ENCODE peak calls at places on chromosomes 13 and 19, in five cellular contexts. X, D, W, M and Z are unnamed samples.

GRCh38 chr13:41456768-41457588 is at the start of gene RGCC:
- DNase-seq in M (peak; percentile 30), X (no peak), D (peak; percentile 72), W (peak; percentile 36), Z (peak; percentile 83)

GRCh38 chr13:113537205-113537604 is 46.7 kb upstream of the DCUN1D2 start:
- DNase-seq in M (no peak), X (no peak), W (no peak), D (no peak), Z (no peak)

GRCh38 chr19:8526345-8527062 is 12.5 kb upstream of the ZNF414 start:
- DNase-seq in D (peak; percentile 92), W (peak; percentile 67), M (peak; percentile 87), X (no peak), Z (peak; percentile 97)

GRCh38 chr13:106230450-106230849 is 305.0 kb downstream of the EFNB2 start:
- DNase-seq in D (no peak), M (no peak), X (no peak), W (no peak), Z (no peak)

GRCh38 chr19:7395360-7395781 is 46.6 kb downstream of the ARHGEF18 start:
- DNase-seq in W (no peak), X (no peak), M (no peak), D (peak; percentile 15), Z (no peak)

GRCh38 chr13:20980899-20981298 is 78.4 kb upstream of the XPO4 start:
- DNase-seq in X (no peak), W (no peak), D (no peak), M (no peak), Z (no peak)

GRCh38 chr19:53649746-53650593 is 18.2 kb downstream of the DPRX start:
- DNase-seq in D (no peak), M (no peak), X (no peak), W (no peak), Z (no peak)

GRCh38 chr13:109885235-109885634 is 98.9 kb upstream of the IRS2 start:
- DNase-seq in X (no peak), D (no peak), M (no peak), W (no peak), Z (no peak)

GRCh38 chr19:45467115-45467455 is 711 bp upstream of the FOSB start:
- DNase-seq in X (no peak), M (no peak), D (peak; percentile 40), W (no peak), Z (peak; percentile 47)

GRCh38 chr13:99339736-99340392 is 32.7 kb upstream of the GPR183 start:
- DNase-seq in M (no peak), D (peak; percentile 69), X (no peak), W (no peak), Z (no peak)

GRCh38 chr13:82088781-82089180 is 1747.9 kb upstream of the SPRY2 start:
- DNase-seq in D (no peak), M (no peak), W (no peak), X (no peak), Z (no peak)

GRCh38 chr13:104740616-104741222 is 1674.5 kb upstream of the SLC10A2 start:
- DNase-seq in X (no peak), W (no peak), M (no peak), D (no peak), Z (no peak)

GRCh38 chr19:16018106-16018755 is 58.1 kb upstream of the TPM4 start:
- DNase-seq in X (no peak), M (no peak), D (no peak), W (no peak), Z (no peak)

GRCh38 chr19:41862445-41862986 is 2.5 kb downstream of the RPS19 start:
- DNase-seq in D (no peak), W (no peak), X (no peak), M (no peak), Z (no peak)

GRCh38 chr13:32426981-32427851 is 714 bp downstream of the N4BP2L1 start:
- DNase-seq in M (no peak), D (no peak), X (no peak), W (peak; percentile 3), Z (peak; percentile 91)

GRCh38 chr13:97125051-97125809 is 96.9 kb upstream of the MBNL2 start:
- DNase-seq in W (no peak), M (peak; percentile 17), D (peak; percentile 20), X (peak; percentile 63), Z (peak; percentile 44)

GRCh38 chr19:48510421-48511268 is 990 bp downstream of the LMTK3 start:
- DNase-seq in X (no peak), W (no peak), M (no peak), D (peak; percentile 77), Z (peak; percentile 92)

GRCh38 chr13:102039264-102039663 is 362.6 kb downstream of the FGF14 start:
- DNase-seq in W (no peak), D (no peak), X (no peak), M (no peak), Z (no peak)

GRCh38 chr19:2544576-2545415 is 68.9 kb downstream of the GADD45B start:
- DNase-seq in X (no peak), W (no peak), M (no peak), D (no peak), Z (no peak)

GRCh38 chr19:2547721-2548120 is 71.8 kb downstream of the GADD45B start:
- DNase-seq in X (no peak), M (no peak), D (no peak), W (no peak), Z (no peak)

GRCh38 chr19:2548966-2549365 is 73.0 kb downstream of the GADD45B start:
- DNase-seq in M (no peak), W (no peak), X (no peak), D (no peak), Z (no peak)

GRCh38 chr19:2546128-2547032 is 70.5 kb downstream of the GADD45B start:
- DNase-seq in D (no peak), M (peak; percentile 88), X (no peak), W (no peak), Z (peak; percentile 81)

DNA sequence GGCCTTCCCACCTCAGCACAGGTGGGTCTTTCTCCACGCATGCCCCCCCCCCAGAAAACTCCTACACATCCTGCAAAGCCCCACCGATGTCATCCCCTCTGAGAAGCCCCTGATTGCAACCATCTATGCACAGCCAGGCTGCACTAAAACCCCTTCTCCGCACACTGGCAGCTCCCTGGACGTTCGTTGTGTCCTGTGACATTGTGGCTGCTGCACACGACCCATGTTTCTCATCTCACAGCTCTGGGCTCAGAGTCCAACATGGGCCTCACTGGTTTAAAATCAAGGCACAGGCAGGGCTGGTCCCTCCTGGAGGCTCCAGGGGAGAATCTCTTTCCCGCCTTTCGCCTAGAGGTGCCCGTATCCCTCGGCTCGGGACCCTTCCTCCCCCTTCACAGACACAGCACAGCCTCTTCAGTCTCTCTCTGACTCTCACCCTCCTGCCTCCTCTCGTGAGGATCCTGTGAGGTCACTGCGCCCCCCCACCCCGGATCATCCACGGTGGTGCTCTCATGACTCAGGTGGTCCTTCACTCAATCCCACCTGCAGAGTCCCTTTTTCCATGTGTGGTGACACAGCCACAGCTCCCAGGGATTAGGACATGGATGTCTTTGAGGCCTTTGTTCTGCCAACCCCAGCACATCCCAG is 71.2 kb downstream of the GADD45B start:
- DNase-seq in W (no peak), M (peak; percentile 76), X (no peak), D (no peak), Z (no peak)
- H3K4me1 ChIP-seq in W (peaks cover 44% of the 10 kb centered on the region), M (peaks cover 73% of the 10 kb centered on the region), X (peaks cover 38% of the 10 kb centered on the region), D (peaks cover 4% of the 10 kb centered on the region), Z (peaks cover 23% of the 10 kb centered on the region)

GRCh38 chr13:66853559-66853958 is 376.6 kb downstream of the PCDH9 start:
- DNase-seq in D (no peak), W (no peak), M (no peak), X (no peak), Z (no peak)

GRCh38 chr13:66847541-66847940 is 382.6 kb downstream of the PCDH9 start:
- DNase-seq in X (no peak), D (no peak), W (no peak), M (no peak), Z (no peak)

GRCh38 chr13:66844933-66845332 is 385.2 kb downstream of the PCDH9 start:
- DNase-seq in D (no peak), W (no peak), M (no peak), X (no peak), Z (no peak)

GRCh38 chr13:66845393-66845792 is 384.7 kb downstream of the PCDH9 start:
- DNase-seq in D (no peak), M (no peak), W (no peak), X (no peak), Z (no peak)

DNA sequence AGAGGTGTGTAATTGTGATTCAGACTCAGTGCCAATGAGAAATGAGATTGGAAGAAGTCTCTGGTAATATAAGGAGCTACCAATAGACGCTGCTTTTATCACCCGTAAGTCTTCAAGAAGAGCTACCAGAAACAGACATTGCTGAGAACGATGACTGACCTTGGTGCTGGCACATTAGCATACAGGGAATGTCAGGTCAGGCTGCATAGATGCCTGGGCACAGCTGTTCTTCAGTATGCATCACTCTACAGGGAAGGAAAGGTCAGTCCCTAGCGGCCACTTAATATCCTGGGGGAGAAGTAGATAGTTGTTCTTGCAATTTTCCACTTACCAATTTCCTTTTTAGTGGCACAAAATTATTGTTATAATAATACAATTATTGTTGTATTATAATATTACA is 380.4 kb downstream of the PCDH9 start:
- DNase-seq in W (no peak), X (no peak), M (no peak), D (no peak), Z (peak; percentile 50)
- TF ChIP-seq JUNB in W (no peak), X (no peak), M (no peak), D (no peak), Z (no peak)

DNA sequence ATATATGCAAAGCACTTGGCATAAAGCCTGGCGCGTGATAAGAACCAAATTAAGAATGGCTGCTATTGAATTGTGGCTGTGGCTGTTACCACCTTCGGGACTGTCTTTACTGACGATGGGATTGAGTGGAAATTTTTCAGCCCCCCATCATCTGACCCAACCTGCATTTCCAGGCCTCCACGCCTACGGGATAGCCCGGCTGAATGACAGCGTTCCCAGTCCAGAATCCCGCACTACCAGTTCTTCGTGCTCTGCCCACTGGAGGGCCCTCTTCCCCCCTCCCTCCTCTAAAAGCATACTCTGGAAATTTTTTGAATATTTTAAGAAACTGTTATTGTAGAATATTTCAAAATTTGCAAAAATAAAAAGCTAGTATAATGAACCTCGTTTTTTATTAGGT is 11.0 kb downstream of the KRTDAP start:
- DNase-seq in M (no peak), W (no peak), D (no peak), X (no peak), Z (no peak)
- TF ChIP-seq CTCF in M (peak; percentile 4), W (no peak), D (no peak), X (no peak), Z (peak; percentile 25)

DNA sequence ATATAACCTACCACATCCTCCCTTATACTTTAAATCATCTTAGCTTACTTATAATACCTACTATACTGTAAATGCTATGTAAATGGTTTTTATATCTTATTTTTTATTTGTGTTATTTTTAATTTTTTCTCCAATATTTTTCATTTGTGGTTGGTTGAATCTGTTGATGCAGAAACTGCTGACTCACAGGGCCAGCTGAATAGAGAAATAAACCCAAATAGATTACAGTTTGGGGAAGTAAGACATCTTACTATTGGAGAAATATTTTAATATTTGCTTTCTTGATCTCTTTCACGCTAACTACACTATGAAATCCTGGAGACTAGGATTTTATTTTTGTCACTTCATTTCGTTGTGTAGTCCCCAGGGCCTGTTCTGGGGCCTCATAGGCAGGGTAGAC is 7.1 kb downstream of the SMAD9 start:
- DNase-seq in X (no peak), D (no peak), M (no peak), W (no peak), Z (no peak)
- H3K4me1 ChIP-seq in X (no peaks in the 10 kb centered on the region), D (no peaks in the 10 kb centered on the region), M (peaks cover 54% of the 10 kb centered on the region), W (no peaks in the 10 kb centered on the region), Z (no peaks in the 10 kb centered on the region)